ENCODE peak calls at places on chromosomes 3 and 15, in ten cellular contexts. D is GM23338; W is iris pigment epithelial cell; P is left lobe of liver; G is NCI-H1092 treated with DMSO at 0.1 percent for 48 hours; O is iPS DF 19.7; J is effector CD4-positive, alpha-beta T cell; E is stimulated activated CD4-positive, alpha-beta T cell treated with anti-CD3 and anti-CD28 coated beads, Interleukin-2, amount 100 ng/mL, for 24 hours; X is mesothelial cell of epicardium; S is T1000. Q is an unnamed sample.

GRCh38 chr3:155497930-155498647 is 204.6 kb upstream of the STRIT1 start:
- DNase-seq in D (no peak), W (peak), P (no peak), G (no peak), O (no peak), J (no peak), E (no peak), X (no peak), S (peak), Q (no peak)

GRCh38 chr3:139340784-139341183 is 3.0 kb upstream of the MRPS22 start:
- DNase-seq in D (no peak), W (no peak), P (no peak), G (no peak), O (no peak), J (no peak), E (no peak), X (no peak), S (no peak), Q (no peak)

GRCh38 chr15:38283010-38283409 is 30.4 kb downstream of the SPRED1 start:
- DNase-seq in D (no peak), W (no peak), P (no peak), G (no peak), O (no peak), J (no peak), E (no peak), X (no peak), S (no peak), Q (no peak)

GRCh38 chr3:171967932-171968678 is 71.3 kb upstream of the FNDC3B start:
- DNase-seq in D (no peak), W (peak), P (no peak), G (no peak), O (no peak), J (no peak), E (no peak), X (no peak), S (no peak), Q (no peak)

GRCh38 chr15:75455982-75456531 is 4.6 kb upstream of the SIN3A start:
- DNase-seq in D (peak), W (peak), P (no peak), G (no peak), O (no peak), J (peak), E (peak), X (no peak), S (no peak), Q (no peak)

GRCh38 chr15:57505056-57505713 is 86.5 kb upstream of the MYZAP start:
- DNase-seq in D (no peak), W (no peak), P (no peak), G (no peak), O (no peak), J (no peak), E (no peak), X (no peak), S (no peak), Q (no peak)

GRCh38 chr3:33439421-33440327 is 531 bp downstream of the UBP1 start:
- DNase-seq in D (peak), W (peak), P (peak), G (peak), O (no peak), J (peak), E (peak), X (peak), S (peak), Q (no peak)

GRCh38 chr3:193030276-193030675 is 112.6 kb upstream of the MB21D2 start:
- DNase-seq in D (no peak), W (peak), P (no peak), G (peak), O (no peak), J (no peak), E (no peak), X (no peak), S (no peak), Q (no peak)

GRCh38 chr3:52132930-52133329 is 21.3 kb downstream of the POC1A start:
- DNase-seq in D (no peak), W (no peak), P (no peak), G (no peak), O (no peak), J (no peak), E (no peak), X (no peak), S (no peak), Q (no peak)

GRCh38 chr15:81322708-81323253 is 1.2 kb downstream of the STARD5 start:
- DNase-seq in D (no peak), W (no peak), P (no peak), G (no peak), O (no peak), J (no peak), E (no peak), X (no peak), S (no peak), Q (no peak)

GRCh38 chr3:71045917-71046282 is 537.6 kb downstream of the FOXP1 start:
- DNase-seq in D (no peak), W (peak), P (no peak), G (no peak), O (no peak), J (no peak), E (peak), X (no peak), S (no peak), Q (no peak)